ENCODE peak calls at places on chromosomes 5 and 9, in six cellular contexts. Q, E, H, F, X and D are unnamed samples.

GRCh38 chr5:124519396-124519795 is 227.0 kb downstream of the ZNF608 start:
- DNase-seq in H (peak; percentile 32), Q (peak; percentile 50), E (no peak), F (no peak), X (no peak), D (peak; percentile 66)

GRCh38 chr5:137113161-137113560 is 386.0 kb downstream of the SPOCK1 start:
- DNase-seq in Q (no peak), E (no peak), F (no peak), H (no peak), X (no peak), D (no peak)

GRCh38 chr5:1755321-1755949 is 44.2 kb downstream of the MRPL36 start:
- DNase-seq in Q (no peak), F (no peak), H (no peak), X (no peak), E (peak; percentile 39), D (no peak)

GRCh38 chr5:75611324-75612210 is at the start of gene ANKDD1B:
- DNase-seq in F (no peak), X (peak; percentile 59), E (peak; percentile 82), Q (no peak), H (no peak), D (no peak)

GRCh38 chr9:116641292-116642059 is 45.6 kb upstream of the TRIM32 start:
- DNase-seq in Q (peak; percentile 58), H (no peak), X (no peak), E (no peak), F (no peak), D (peak; percentile 39)

GRCh38 chr9:122498883-122499288 is 11.7 kb upstream of the OR1J2 start:
- DNase-seq in X (peak; percentile 27), Q (no peak), F (peak; percentile 3), H (peak; percentile 9), E (peak; percentile 41), D (no peak)

GRCh38 chr5:1732955-1733354 is 66.7 kb downstream of the MRPL36 start:
- DNase-seq in H (no peak), E (no peak), Q (no peak), F (no peak), X (no peak), D (no peak)

GRCh38 chr5:132265336-132266030 is 8.0 kb downstream of the PDLIM4 start:
- DNase-seq in F (no peak), E (no peak), X (no peak), H (peak; percentile 76), Q (no peak), D (peak; percentile 90)

GRCh38 chr5:757346-757930 is 27.1 kb downstream of the ZDHHC11B start:
- DNase-seq in Q (no peak), E (peak; percentile 54), X (no peak), H (no peak), F (peak; percentile 1), D (no peak)

GRCh38 chr5:1345876-1346626 is 1.2 kb upstream of the CLPTM1L start:
- DNase-seq in F (no peak), X (no peak), E (no peak), H (no peak), Q (no peak), D (no peak)

GRCh38 chr5:51838459-51839253 is 455.4 kb downstream of the ISL1 start:
- DNase-seq in E (no peak), F (no peak), Q (no peak), H (no peak), X (no peak), D (no peak)

GRCh38 chr5:88889165-88890069 is 6.4 kb upstream of the MEF2C start:
- DNase-seq in H (no peak), F (no peak), X (peak; percentile 54), Q (peak; percentile 44), E (peak; percentile 67), D (no peak)

GRCh38 chr5:760363-761205 is 23.9 kb downstream of the ZDHHC11B start:
- DNase-seq in H (no peak), F (peak; percentile 2), Q (no peak), X (no peak), E (no peak), D (no peak)

GRCh38 chr5:40679998-40680681 is 425 bp downstream of the PTGER4 start:
- DNase-seq in F (no peak), X (peak; percentile 50), H (no peak), Q (no peak), E (no peak), D (no peak)

GRCh38 chr9:89881431-89881830 is 276.6 kb downstream of the GADD45G start:
- DNase-seq in H (no peak), X (no peak), E (no peak), Q (no peak), F (no peak), D (no peak)

GRCh38 chr5:31806566-31806965 is 167.6 kb downstream of the PDZD2 start:
- DNase-seq in X (no peak), H (no peak), F (no peak), Q (no peak), E (no peak), D (no peak)

GRCh38 chr9:75588808-75589207 is 301.7 kb upstream of the PCSK5 start:
- DNase-seq in H (no peak), E (no peak), Q (no peak), X (no peak), F (no peak), D (no peak)

GRCh38 chr5:16179511-16179935 is at the start of gene MARCHF11:
- DNase-seq in X (peak; percentile 66), Q (no peak), F (no peak), H (no peak), E (peak; percentile 57), D (no peak)

GRCh38 chr5:42995152-42995751 is 44.9 kb downstream of the ANXA2R start:
- DNase-seq in E (no peak), X (no peak), Q (no peak), H (no peak), F (no peak), D (no peak)

GRCh38 chr9:97243606-97244005 is 63.9 kb upstream of the CCDC180 start:
- DNase-seq in E (no peak), X (no peak), F (no peak), Q (no peak), H (no peak), D (no peak)

GRCh38 chr5:142152383-142152730 is 43.8 kb downstream of the NDFIP1 start:
- DNase-seq in F (no peak), X (no peak), H (no peak), Q (no peak), E (no peak), D (peak; percentile 45)

GRCh38 chr9:22211588-22212360 is 202.7 kb upstream of the CDKN2B start:
- DNase-seq in H (no peak), F (no peak), Q (no peak), X (no peak), E (no peak), D (peak; percentile 90)

GRCh38 chr9:6405371-6405770 is 7.6 kb upstream of the UHRF2 start:
- DNase-seq in F (no peak), X (no peak), E (no peak), Q (no peak), H (no peak), D (no peak)

GRCh38 chr5:91345466-91345865 is 37.7 kb downstream of the ARRDC3 start:
- DNase-seq in X (no peak), H (peak; percentile 70), E (no peak), Q (no peak), F (no peak), D (no peak)

GRCh38 chr9:95642189-95642588 is 125.4 kb upstream of the PTCH1 start:
- DNase-seq in F (no peak), X (no peak), E (no peak), H (no peak), Q (no peak), D (no peak)

GRCh38 chr5:139105621-139106071 is 92.5 kb downstream of the SIL1 start:
- DNase-seq in X (peak; percentile 28), H (no peak), Q (no peak), E (no peak), F (no peak), D (no peak)

GRCh38 chr9:79155308-79155707 is 416.5 kb upstream of the TLE4 start:
- DNase-seq in H (no peak), F (no peak), X (peak; percentile 32), E (no peak), Q (no peak), D (no peak)
- TF ChIP-seq CTCF in H (no peak), F (no peak), X (no peak), E (peak; percentile 52), Q (no peak), D (no peak)

DNA sequence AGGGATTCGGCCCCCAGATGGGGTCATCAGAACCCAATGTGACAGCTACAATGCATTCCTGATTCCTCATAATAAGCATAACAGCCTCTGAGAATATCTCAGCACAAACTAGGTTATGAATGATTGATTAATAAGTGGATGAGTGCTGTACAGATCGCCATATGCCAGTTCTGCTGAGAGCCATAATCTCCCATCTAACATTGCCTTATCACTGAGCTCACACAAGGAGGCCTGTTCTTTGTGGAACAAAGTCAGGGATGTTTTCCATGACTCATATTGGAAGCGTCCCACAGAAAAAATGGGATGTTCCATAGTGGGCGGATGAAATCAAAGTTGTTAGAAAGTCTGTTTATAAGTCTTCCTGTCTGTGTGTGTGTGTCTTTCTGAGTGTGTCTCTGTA is 89.6 kb downstream of the KIF4B start:
- DNase-seq in H (no peak), F (no peak), E (no peak), X (no peak), Q (no peak), D (no peak)
- TF ChIP-seq CTCF in H (no peak), F (no peak), E (no peak), X (no peak), Q (no peak), D (no peak)

GRCh38 chr9:68914751-68915150 is 99.2 kb downstream of the PRKACG start:
- DNase-seq in H (no peak), Q (no peak), E (no peak), F (no peak), X (no peak), D (no peak)

GRCh38 chr9:68907910-68908309 is 106.0 kb downstream of the PRKACG start:
- DNase-seq in F (no peak), H (no peak), E (no peak), Q (no peak), X (no peak), D (no peak)

GRCh38 chr9:68912561-68912960 is 101.4 kb downstream of the PRKACG start:
- DNase-seq in X (no peak), F (no peak), H (no peak), E (no peak), Q (no peak), D (no peak)

DNA sequence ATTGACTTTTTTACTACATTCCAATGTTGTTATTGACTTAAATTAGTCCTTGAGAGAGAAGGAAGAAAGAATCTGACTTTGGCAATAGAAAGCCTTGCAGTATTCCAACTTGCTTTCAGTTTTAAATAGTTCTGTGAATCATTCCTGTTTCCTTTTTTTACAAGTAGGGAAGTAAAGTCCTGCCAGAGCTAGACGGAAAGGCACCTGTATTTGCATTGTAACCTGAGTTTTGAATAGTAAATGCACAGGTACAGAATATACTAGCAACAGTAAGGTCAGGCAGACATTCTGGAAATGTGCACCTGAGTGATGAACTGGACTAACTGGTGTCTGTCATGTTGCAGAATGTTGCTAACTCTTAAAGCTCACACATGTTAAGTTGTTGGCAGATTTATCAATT is 100.9 kb downstream of the PRKACG start:
- DNase-seq in X (no peak), Q (no peak), E (no peak), H (no peak), F (no peak), D (no peak)
- TF ChIP-seq CTCF in X (no peak), Q (no peak), E (no peak), H (no peak), F (no peak), D (no peak)

DNA sequence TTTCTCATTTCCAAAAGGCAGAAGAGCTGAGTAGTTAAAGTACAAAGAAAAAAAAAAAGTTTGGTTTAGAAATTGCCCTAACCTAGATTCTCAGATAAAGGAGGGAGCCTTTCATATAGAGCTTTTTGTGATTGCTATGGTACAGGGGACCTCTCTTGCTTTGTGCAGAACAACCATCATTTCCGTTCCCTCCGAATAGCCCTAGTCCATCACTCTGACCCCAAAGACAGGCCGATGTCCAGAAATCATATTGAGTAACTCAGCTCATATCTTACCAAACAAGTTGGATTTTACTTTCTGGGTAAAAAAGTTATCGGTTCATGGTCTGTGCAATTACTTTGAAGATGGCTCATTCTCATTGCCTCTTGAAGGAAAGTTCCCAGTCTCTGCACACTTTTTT is 36.7 kb upstream of the COL15A1 start:
- DNase-seq in E (peak; percentile 1), Q (no peak), H (no peak), X (no peak), F (no peak), D (no peak)
- TF ChIP-seq CTCF in E (no peak), Q (no peak), H (no peak), X (no peak), F (no peak), D (no peak)